ENCODE peak calls at places on chromosome 3, in eight cellular contexts. S, B, V, M, Q, X, Z and Y are unnamed samples.
A peak's percentile ranks its signal among the peaks of the same experiment; 100 is the strongest.

GRCh38 chr3:55647086-55647485 is 160.0 kb upstream of the WNT5A start:
- DNase-seq in X (no peak), M (no peak), Q (no peak), B (no peak), S (no peak), Z (no peak), V (no peak), Y (no peak)

GRCh38 chr3:22933051-22933450 is 270.1 kb upstream of the UBE2E2 start:
- DNase-seq in S (no peak), Z (no peak), M (no peak), V (no peak), X (no peak), B (no peak), Q (no peak), Y (no peak)

GRCh38 chr3:188950006-188950405 is 221.8 kb upstream of the TPRG1 start:
- DNase-seq in Q (no peak), B (no peak), S (no peak), Z (no peak), V (no peak), M (no peak), X (no peak), Y (no peak)

GRCh38 chr3:107718547-107718946 is 195.8 kb downstream of the BBX start:
- DNase-seq in S (no peak), M (no peak), Z (no peak), V (no peak), B (no peak), Q (no peak), X (no peak), Y (no peak)

GRCh38 chr3:47010050-47010712 is 30.7 kb downstream of the NBEAL2 start:
- DNase-seq in Z (no peak), V (no peak), B (no peak), Q (no peak), M (no peak), S (no peak), X (no peak), Y (no peak)

GRCh38 chr3:5194801-5195509 is 7.4 kb downstream of the EDEM1 start:
- DNase-seq in Z (peak; percentile 72), V (no peak), B (peak; percentile 87), S (peak; percentile 63), M (no peak), Q (peak; percentile 95), X (peak; percentile 62), Y (peak; percentile 67)

GRCh38 chr3:15305366-15305844 is 27.0 kb downstream of the SH3BP5 start:
- DNase-seq in B (no peak), V (no peak), X (no peak), S (no peak), Q (peak; percentile 61), Z (peak; percentile 50), M (no peak), Y (no peak)

GRCh38 chr3:72446406-72447058 is 401.7 kb downstream of the SHQ1 start:
- DNase-seq in S (no peak), M (no peak), X (peak; percentile 38), Z (peak; percentile 54), B (peak; percentile 43), Q (peak; percentile 49), V (no peak), Y (no peak)

GRCh38 chr3:140753865-140754754 is 76.2 kb downstream of the TRIM42 start:
- DNase-seq in Z (peak; percentile 97), M (no peak), X (no peak), S (no peak), V (no peak), B (no peak), Q (peak; percentile 39), Y (no peak)

GRCh38 chr3:89527736-89528335 is 420.4 kb downstream of the EPHA3 start:
- DNase-seq in V (no peak), S (no peak), Q (no peak), Z (no peak), X (no peak), M (no peak), B (no peak), Y (no peak)

GRCh38 chr3:181581651-181582050 is 130.1 kb upstream of the SOX2 start:
- DNase-seq in Z (no peak), V (no peak), X (no peak), M (no peak), B (no peak), Q (no peak), S (no peak), Y (no peak)

GRCh38 chr3:190225186-190225692 is 97.0 kb downstream of the CLDN1 start:
- DNase-seq in S (peak; percentile 17), V (no peak), Z (peak; percentile 57), X (peak; percentile 8), B (peak; percentile 65), Q (peak; percentile 78), M (no peak), Y (peak; percentile 29)

GRCh38 chr3:9247361-9248231 is 1.9 kb downstream of the SRGAP3 start:
- DNase-seq in V (no peak), Z (no peak), Q (no peak), B (no peak), S (no peak), M (no peak), X (no peak), Y (no peak)

GRCh38 chr3:123156276-123156995 is 45.3 kb upstream of the SEC22A start:
- DNase-seq in S (no peak), M (no peak), Z (no peak), V (no peak), X (no peak), B (no peak), Q (no peak), Y (no peak)

GRCh38 chr3:143237036-143237688 is 117.6 kb downstream of the CHST2 start:
- DNase-seq in S (no peak), V (no peak), Q (no peak), M (no peak), B (no peak), X (no peak), Z (no peak), Y (no peak)

GRCh38 chr3:134211797-134212196 is 38.9 kb downstream of the RYK start:
- DNase-seq in B (peak; percentile 67), X (peak; percentile 25), M (peak; percentile 14), S (peak; percentile 47), Q (peak; percentile 59), V (no peak), Z (peak; percentile 41), Y (peak; percentile 15)

GRCh38 chr3:179322481-179323196 is at the start of gene ZNF639:
- DNase-seq in M (peak; percentile 91), Q (peak; percentile 89), S (peak; percentile 96), X (peak; percentile 82), V (peak; percentile 91), Z (peak; percentile 87), B (peak; percentile 86), Y (peak; percentile 78)

GRCh38 chr3:76152028-76152427 is 366.7 kb upstream of the ZNF717 start:
- DNase-seq in V (no peak), X (no peak), Q (no peak), B (no peak), Z (no peak), S (no peak), M (no peak), Y (no peak)

GRCh38 chr3:77196146-77196545 is 156.2 kb downstream of the ROBO2 start:
- DNase-seq in X (no peak), M (no peak), Z (no peak), B (no peak), S (no peak), Q (no peak), V (no peak), Y (no peak)

GRCh38 chr3:111143-112069 is 85.2 kb upstream of the CHL1 start:
- DNase-seq in Q (no peak), X (no peak), Z (peak; percentile 51), M (peak; percentile 37), V (no peak), B (no peak), S (no peak), Y (peak; percentile 6)

GRCh38 chr3:127677541-127678314 is 5.0 kb downstream of the ABTB1 start:
- DNase-seq in X (no peak), V (no peak), M (no peak), S (no peak), Z (no peak), Q (no peak), B (no peak), Y (no peak)

GRCh38 chr3:141308588-141309218 is 59.6 kb upstream of the ZBTB38 start:
- DNase-seq in V (peak; percentile 45), B (peak; percentile 65), Z (peak; percentile 70), X (no peak), S (peak; percentile 45), M (no peak), Q (peak; percentile 61), Y (peak; percentile 80)

GRCh38 chr3:133992951-133993595 is 36.7 kb downstream of the SLCO2A1 start:
- DNase-seq in Z (no peak), Q (no peak), B (no peak), S (no peak), V (no peak), M (no peak), X (no peak), Y (no peak)

GRCh38 chr3:60542981-60543380 is 708.3 kb downstream of the FHIT start:
- DNase-seq in V (no peak), M (no peak), X (no peak), S (no peak), Q (no peak), Z (no peak), B (no peak), Y (no peak)

GRCh38 chr3:105745046-105745445 is 123.8 kb downstream of the CBLB start:
- DNase-seq in Z (no peak), Q (no peak), V (no peak), M (no peak), X (no peak), S (no peak), B (no peak), Y (no peak)

GRCh38 chr3:136750209-136750921 is 1.8 kb downstream of the STAG1 start:
- DNase-seq in M (no peak), Z (no peak), B (peak; percentile 39), Q (peak; percentile 1), S (no peak), V (no peak), X (peak; percentile 29), Y (peak; percentile 9)

GRCh38 chr3:187044206-187044605 is 95.1 kb downstream of the RPL39L start:
- DNase-seq in X (no peak), B (peak; percentile 39), V (no peak), S (no peak), Q (no peak), M (no peak), Z (no peak), Y (no peak)

GRCh38 chr3:130975251-130975650 is 51.4 kb downstream of the ASTE1 start:
- DNase-seq in Q (no peak), X (no peak), M (no peak), B (no peak), Z (no peak), V (no peak), S (no peak), Y (no peak)

GRCh38 chr3:140160553-140160952 is 225.6 kb downstream of the CLSTN2 start:
- DNase-seq in S (no peak), Q (no peak), X (no peak), V (no peak), Z (no peak), B (no peak), M (no peak), Y (no peak)

GRCh38 chr3:11155341-11156025 is 1.2 kb downstream of the HRH1 start:
- DNase-seq in Z (peak; percentile 63), S (peak; percentile 82), V (peak; percentile 76), X (peak; percentile 18), M (no peak), B (peak; percentile 84), Q (peak; percentile 85), Y (peak; percentile 24)

GRCh38 chr3:117355566-117355965 is 646.0 kb downstream of the TUSC7 start:
- DNase-seq in S (peak; percentile 3), Q (no peak), V (no peak), Z (no peak), X (no peak), M (peak; percentile 64), B (peak; percentile 15), Y (peak; percentile 2)

GRCh38 chr3:194632211-194632982 is 822 bp downstream of the TMEM44 start:
- DNase-seq in V (peak; percentile 67), Q (peak; percentile 37), Z (peak; percentile 45), M (no peak), X (no peak), S (peak; percentile 64), B (peak; percentile 61), Y (no peak)

GRCh38 chr3:182241777-182242556 is 530.2 kb downstream of the SOX2 start:
- DNase-seq in V (peak; percentile 54), Z (no peak), S (no peak), B (peak; percentile 3), M (no peak), X (no peak), Q (no peak), Y (peak; percentile 9)

GRCh38 chr3:151969026-151969658 is 95.7 kb downstream of the SUCNR1 start:
- DNase-seq in Q (no peak), M (no peak), X (no peak), V (no peak), Z (no peak), S (no peak), B (no peak), Y (no peak)